ENCODE peak calls at places on chromosomes 1 and 21, in seven cellular contexts. One of them, this sample, is unnamed. For H3K4me1, the result is how much of the 10 kb centered on the place peaks cover.

GRCh38 chr1:4207183-4207582 is 307.1 kb upstream of the C1orf174 start:
- DNase-seq in GM23338: no peak
- DNase-seq in keratinocyte: no peak
- DNase-seq in thoracic aorta: no peak
- DNase-seq in Karpas-422: no peak
- DNase-seq in naive thymus-derived CD4-positive, alpha-beta T cell: no peak
- DNase-seq in left lung: no peak
- DNase-seq in this sample: no peak

GRCh38 chr1:19205845-19206244 is 4.2 kb downstream of the UBR4 start:
- DNase-seq in GM23338: no peak
- DNase-seq in keratinocyte: no peak
- DNase-seq in thoracic aorta: no peak
- DNase-seq in Karpas-422: no peak
- DNase-seq in naive thymus-derived CD4-positive, alpha-beta T cell: no peak
- DNase-seq in left lung: no peak
- DNase-seq in this sample: no peak

GRCh38 chr1:61641171-61641570 is 83.8 kb downstream of the TM2D1 start:
- DNase-seq in GM23338: no peak
- DNase-seq in keratinocyte: no peak
- DNase-seq in thoracic aorta: no peak
- DNase-seq in Karpas-422: no peak
- DNase-seq in naive thymus-derived CD4-positive, alpha-beta T cell: no peak
- DNase-seq in left lung: no peak
- DNase-seq in this sample: peak

GRCh38 chr1:245216356-245217110 is 61.7 kb downstream of the KIF26B start:
- DNase-seq in GM23338: peak
- DNase-seq in keratinocyte: no peak
- DNase-seq in thoracic aorta: no peak
- DNase-seq in Karpas-422: no peak
- DNase-seq in naive thymus-derived CD4-positive, alpha-beta T cell: no peak
- DNase-seq in left lung: no peak
- DNase-seq in this sample: no peak

GRCh38 chr21:29261555-29262540 is 36.9 kb upstream of the BACH1 start:
- DNase-seq in GM23338: no peak
- DNase-seq in keratinocyte: peak
- DNase-seq in thoracic aorta: no peak
- DNase-seq in Karpas-422: no peak
- DNase-seq in naive thymus-derived CD4-positive, alpha-beta T cell: no peak
- DNase-seq in left lung: no peak
- DNase-seq in this sample: no peak

GRCh38 chr1:19310061-19310460 is 1.9 kb downstream of the AKR7A2 start:
- DNase-seq in GM23338: no peak
- DNase-seq in keratinocyte: no peak
- DNase-seq in thoracic aorta: no peak
- DNase-seq in Karpas-422: no peak
- DNase-seq in naive thymus-derived CD4-positive, alpha-beta T cell: no peak
- DNase-seq in left lung: no peak
- DNase-seq in this sample: no peak

GRCh38 chr1:25821630-25822091 is 1.9 kb downstream of the MTFR1L start:
- DNase-seq in GM23338: no peak
- DNase-seq in keratinocyte: no peak
- DNase-seq in thoracic aorta: no peak
- DNase-seq in Karpas-422: no peak
- DNase-seq in naive thymus-derived CD4-positive, alpha-beta T cell: no peak
- DNase-seq in left lung: no peak
- DNase-seq in this sample: peak

GRCh38 chr1:54968581-54968980 is 11.8 kb upstream of the TMEM61 start:
- DNase-seq in GM23338: no peak
- DNase-seq in keratinocyte: no peak
- DNase-seq in thoracic aorta: no peak
- DNase-seq in Karpas-422: no peak
- DNase-seq in naive thymus-derived CD4-positive, alpha-beta T cell: no peak
- DNase-seq in left lung: no peak
- DNase-seq in this sample: no peak

GRCh38 chr1:29251164-29252130 is 15.1 kb downstream of the PTPRU start:
- DNase-seq in GM23338: no peak
- DNase-seq in keratinocyte: no peak
- DNase-seq in thoracic aorta: no peak
- DNase-seq in Karpas-422: no peak
- DNase-seq in naive thymus-derived CD4-positive, alpha-beta T cell: no peak
- DNase-seq in left lung: no peak
- DNase-seq in this sample: no peak

GRCh38 chr1:37741130-37741529 is 23.8 kb downstream of the EPHA10 start:
- DNase-seq in GM23338: no peak
- DNase-seq in keratinocyte: peak
- DNase-seq in thoracic aorta: no peak
- DNase-seq in Karpas-422: no peak
- DNase-seq in naive thymus-derived CD4-positive, alpha-beta T cell: no peak
- DNase-seq in left lung: no peak
- DNase-seq in this sample: no peak

GRCh38 chr1:10679521-10680220 is 116.8 kb downstream of the CASZ1 start:
- DNase-seq in GM23338: peak
- DNase-seq in keratinocyte: no peak
- DNase-seq in thoracic aorta: no peak
- DNase-seq in Karpas-422: no peak
- DNase-seq in naive thymus-derived CD4-positive, alpha-beta T cell: no peak
- DNase-seq in left lung: no peak
- DNase-seq in this sample: no peak

GRCh38 chr1:7352364-7352763 is 418.7 kb upstream of the VAMP3 start:
- DNase-seq in GM23338: no peak
- DNase-seq in keratinocyte: no peak
- DNase-seq in thoracic aorta: no peak
- DNase-seq in Karpas-422: no peak
- DNase-seq in naive thymus-derived CD4-positive, alpha-beta T cell: no peak
- DNase-seq in left lung: no peak
- DNase-seq in this sample: no peak

GRCh38 chr1:42732126-42732680 is 7.8 kb downstream of the CLDN19 start:
- DNase-seq in GM23338: no peak
- DNase-seq in keratinocyte: no peak
- DNase-seq in thoracic aorta: no peak
- DNase-seq in Karpas-422: no peak
- DNase-seq in naive thymus-derived CD4-positive, alpha-beta T cell: no peak
- DNase-seq in left lung: no peak
- DNase-seq in this sample: no peak

GRCh38 chr1:201013031-201013485 is 10.5 kb downstream of the KIF21B start:
- DNase-seq in GM23338: no peak
- DNase-seq in keratinocyte: no peak
- DNase-seq in thoracic aorta: no peak
- DNase-seq in Karpas-422: no peak
- DNase-seq in naive thymus-derived CD4-positive, alpha-beta T cell: no peak
- DNase-seq in left lung: peak
- DNase-seq in this sample: no peak

GRCh38 chr21:31597683-31598082 is 61.8 kb upstream of the SOD1 start:
- DNase-seq in GM23338: no peak
- DNase-seq in keratinocyte: no peak
- DNase-seq in thoracic aorta: no peak
- DNase-seq in Karpas-422: no peak
- DNase-seq in naive thymus-derived CD4-positive, alpha-beta T cell: no peak
- DNase-seq in left lung: no peak
- DNase-seq in this sample: no peak

GRCh38 chr1:231272880-231273279 is 31.9 kb downstream of the GNPAT start:
- DNase-seq in GM23338: no peak
- DNase-seq in keratinocyte: no peak
- DNase-seq in thoracic aorta: no peak
- DNase-seq in Karpas-422: no peak
- DNase-seq in naive thymus-derived CD4-positive, alpha-beta T cell: peak
- DNase-seq in left lung: peak
- DNase-seq in this sample: no peak

GRCh38 chr21:40043866-40044265 is 176.6 kb downstream of the PCP4 start:
- DNase-seq in GM23338: no peak
- DNase-seq in keratinocyte: no peak
- DNase-seq in thoracic aorta: no peak
- DNase-seq in Karpas-422: no peak
- DNase-seq in naive thymus-derived CD4-positive, alpha-beta T cell: no peak
- DNase-seq in left lung: no peak
- DNase-seq in this sample: no peak

GRCh38 chr1:43706598-43707190 is 642 bp upstream of the ST3GAL3 start:
- DNase-seq in GM23338: peak
- DNase-seq in keratinocyte: no peak
- DNase-seq in thoracic aorta: no peak
- DNase-seq in Karpas-422: peak
- DNase-seq in naive thymus-derived CD4-positive, alpha-beta T cell: peak
- DNase-seq in left lung: no peak
- DNase-seq in this sample: no peak

GRCh38 chr1:33094971-33095604 is 14.1 kb downstream of the AZIN2 start:
- DNase-seq in GM23338: peak
- DNase-seq in keratinocyte: no peak
- DNase-seq in thoracic aorta: no peak
- DNase-seq in Karpas-422: peak
- DNase-seq in naive thymus-derived CD4-positive, alpha-beta T cell: no peak
- DNase-seq in left lung: no peak
- DNase-seq in this sample: peak

GRCh38 chr1:86507935-86508582 is 38.8 kb upstream of the CLCA4 start:
- DNase-seq in GM23338: peak
- DNase-seq in keratinocyte: no peak
- DNase-seq in thoracic aorta: no peak
- DNase-seq in Karpas-422: peak
- DNase-seq in naive thymus-derived CD4-positive, alpha-beta T cell: no peak
- DNase-seq in left lung: no peak
- DNase-seq in this sample: no peak

GRCh38 chr1:41399148-41399795 is 38.0 kb downstream of the FOXO6 start:
- DNase-seq in GM23338: no peak
- DNase-seq in keratinocyte: no peak
- DNase-seq in thoracic aorta: no peak
- DNase-seq in Karpas-422: no peak
- DNase-seq in naive thymus-derived CD4-positive, alpha-beta T cell: no peak
- DNase-seq in left lung: no peak
- DNase-seq in this sample: no peak

GRCh38 chr1:24987875-24988559 is 57.9 kb upstream of the RUNX3 start:
- DNase-seq in GM23338: no peak
- DNase-seq in keratinocyte: no peak
- DNase-seq in thoracic aorta: no peak
- DNase-seq in Karpas-422: peak
- DNase-seq in naive thymus-derived CD4-positive, alpha-beta T cell: no peak
- DNase-seq in left lung: no peak
- DNase-seq in this sample: no peak

GRCh38 chr1:240342251-240342625 is 250.6 kb downstream of the FMN2 start:
- DNase-seq in GM23338: no peak
- DNase-seq in keratinocyte: no peak
- DNase-seq in thoracic aorta: no peak
- DNase-seq in Karpas-422: no peak
- DNase-seq in naive thymus-derived CD4-positive, alpha-beta T cell: no peak
- DNase-seq in left lung: no peak
- DNase-seq in this sample: no peak

GRCh38 chr1:202214089-202214843 is 20.7 kb downstream of the LGR6 start:
- DNase-seq in GM23338: peak
- DNase-seq in keratinocyte: no peak
- DNase-seq in thoracic aorta: no peak
- DNase-seq in Karpas-422: no peak
- DNase-seq in naive thymus-derived CD4-positive, alpha-beta T cell: no peak
- DNase-seq in left lung: no peak
- DNase-seq in this sample: no peak

GRCh38 chr1:223747838-223748335 is 35.5 kb downstream of the CAPN2 start:
- DNase-seq in GM23338: no peak
- DNase-seq in keratinocyte: no peak
- DNase-seq in thoracic aorta: no peak
- DNase-seq in Karpas-422: no peak
- DNase-seq in naive thymus-derived CD4-positive, alpha-beta T cell: no peak
- DNase-seq in left lung: no peak
- DNase-seq in this sample: peak

GRCh38 chr1:10634428-10635384 is 160.0 kb downstream of the PEX14 start:
- DNase-seq in GM23338: no peak
- DNase-seq in keratinocyte: peak
- DNase-seq in thoracic aorta: no peak
- DNase-seq in Karpas-422: no peak
- DNase-seq in naive thymus-derived CD4-positive, alpha-beta T cell: no peak
- DNase-seq in left lung: no peak
- DNase-seq in this sample: peak

GRCh38 chr1:116415699-116416533 is 42.9 kb downstream of the ATP1A1 start:
- DNase-seq in GM23338: peak
- DNase-seq in keratinocyte: no peak
- DNase-seq in thoracic aorta: no peak
- DNase-seq in Karpas-422: peak
- DNase-seq in naive thymus-derived CD4-positive, alpha-beta T cell: no peak
- DNase-seq in left lung: no peak
- DNase-seq in this sample: no peak

GRCh38 chr1:246106342-246106763 is 400.7 kb downstream of the SMYD3 start:
- DNase-seq in GM23338: no peak
- DNase-seq in keratinocyte: no peak
- DNase-seq in thoracic aorta: no peak
- DNase-seq in Karpas-422: no peak
- DNase-seq in naive thymus-derived CD4-positive, alpha-beta T cell: no peak
- DNase-seq in left lung: no peak
- DNase-seq in this sample: no peak

GRCh38 chr1:77543822-77544448 is 138.5 kb downstream of the ZZZ3 start:
- DNase-seq in GM23338: no peak
- DNase-seq in keratinocyte: no peak
- DNase-seq in thoracic aorta: no peak
- DNase-seq in Karpas-422: no peak
- DNase-seq in naive thymus-derived CD4-positive, alpha-beta T cell: no peak
- DNase-seq in left lung: no peak
- DNase-seq in this sample: no peak
- H3K4me1 ChIP-seq in GM23338: under half
- H3K4me1 ChIP-seq in keratinocyte: under half
- H3K4me1 ChIP-seq in thoracic aorta: under half
- H3K4me1 ChIP-seq in Karpas-422: under half
- H3K4me1 ChIP-seq in naive thymus-derived CD4-positive, alpha-beta T cell: under half
- H3K4me1 ChIP-seq in left lung: under half
- H3K4me1 ChIP-seq in this sample: under half

GRCh38 chr1:182604835-182605164 is 611 bp upstream of the RGS16 start:
- DNase-seq in GM23338: no peak
- DNase-seq in keratinocyte: no peak
- DNase-seq in thoracic aorta: no peak
- DNase-seq in Karpas-422: no peak
- DNase-seq in naive thymus-derived CD4-positive, alpha-beta T cell: no peak
- DNase-seq in left lung: no peak
- DNase-seq in this sample: no peak
- H3K4me1 ChIP-seq in GM23338: under half
- H3K4me1 ChIP-seq in keratinocyte: under half
- H3K4me1 ChIP-seq in thoracic aorta: under half
- H3K4me1 ChIP-seq in Karpas-422: half or more
- H3K4me1 ChIP-seq in naive thymus-derived CD4-positive, alpha-beta T cell: under half
- H3K4me1 ChIP-seq in left lung: under half
- H3K4me1 ChIP-seq in this sample: under half

DNA sequence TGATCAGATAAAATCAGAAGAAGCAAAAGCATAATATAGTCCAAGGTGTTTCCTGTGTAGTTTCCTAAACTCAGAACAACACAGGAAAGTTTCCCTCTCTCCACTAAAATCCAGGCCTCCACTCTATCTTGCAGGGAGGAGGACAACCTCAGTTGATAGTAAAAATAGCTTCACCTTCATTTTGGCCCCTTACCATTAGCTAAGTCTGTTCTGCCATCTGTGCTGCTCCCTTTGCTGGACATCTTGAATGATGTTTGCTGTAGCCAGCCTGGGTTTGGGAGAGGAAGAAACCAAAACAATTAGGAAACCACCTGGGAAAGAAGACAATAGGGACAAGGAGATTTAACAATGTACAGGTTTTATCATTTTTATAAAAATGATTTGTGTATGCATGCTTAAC is 18.6 kb downstream of the DCAF8 start:
- DNase-seq in GM23338: no peak
- DNase-seq in keratinocyte: no peak
- DNase-seq in thoracic aorta: no peak
- DNase-seq in Karpas-422: no peak
- DNase-seq in naive thymus-derived CD4-positive, alpha-beta T cell: no peak
- DNase-seq in left lung: no peak
- DNase-seq in this sample: no peak
- H3K4me1 ChIP-seq in GM23338: under half
- H3K4me1 ChIP-seq in keratinocyte: under half
- H3K4me1 ChIP-seq in thoracic aorta: under half
- H3K4me1 ChIP-seq in Karpas-422: under half
- H3K4me1 ChIP-seq in naive thymus-derived CD4-positive, alpha-beta T cell: under half
- H3K4me1 ChIP-seq in left lung: under half
- H3K4me1 ChIP-seq in this sample: under half

GRCh38 chr1:57101171-57101570 is 135.4 kb upstream of the C8B start:
- DNase-seq in GM23338: no peak
- DNase-seq in keratinocyte: no peak
- DNase-seq in thoracic aorta: no peak
- DNase-seq in Karpas-422: no peak
- DNase-seq in naive thymus-derived CD4-positive, alpha-beta T cell: no peak
- DNase-seq in left lung: no peak
- DNase-seq in this sample: no peak
- H3K4me1 ChIP-seq in GM23338: under half
- H3K4me1 ChIP-seq in keratinocyte: under half
- H3K4me1 ChIP-seq in thoracic aorta: under half
- H3K4me1 ChIP-seq in Karpas-422: under half
- H3K4me1 ChIP-seq in naive thymus-derived CD4-positive, alpha-beta T cell: under half
- H3K4me1 ChIP-seq in left lung: under half
- H3K4me1 ChIP-seq in this sample: under half

This sample was measured in uterus.